ENCODE peak calls at places on chromosomes 16 and 17, in five cellular contexts. I is PC-9, U is cardiac fibroblast, O is BJ, S is heart right ventricle. H is an unnamed sample.

GRCh38 chr17:64178011-64178825 is 48.3 kb upstream of the ERN1 start:
- DNase-seq in I (no peak), U (no peak), O (no peak), S (no peak), H (no peak)

GRCh38 chr17:45675892-45676291 is 108.2 kb upstream of the CRHR1 start:
- DNase-seq in I (no peak), U (no peak), O (no peak), S (no peak), H (no peak)

GRCh38 chr17:68133370-68134045 is 98.0 kb downstream of the KPNA2 start:
- DNase-seq in I (no peak), U (no peak), O (no peak), S (no peak), H (no peak)

GRCh38 chr17:67442787-67443624 is 65.9 kb downstream of the PITPNC1 start:
- DNase-seq in I (no peak), U (no peak), O (no peak), S (no peak), H (no peak)

GRCh38 chr16:67528222-67528869 is at the start of gene RIPOR1:
- DNase-seq in I (no peak), U (no peak), O (no peak), S (peak), H (no peak)

GRCh38 chr17:49229805-49230600 is 584 bp downstream of the PHOSPHO1 start:
- DNase-seq in I (no peak), U (no peak), O (no peak), S (peak), H (no peak)

GRCh38 chr16:58128721-58129096 is 472 bp downstream of the CFAP20 start:
- DNase-seq in I (no peak), U (no peak), O (no peak), S (peak), H (no peak)

GRCh38 chr16:67294927-67295326 is 15.6 kb downstream of the PLEKHG4 start:
- DNase-seq in I (no peak), U (no peak), O (peak), S (no peak), H (no peak)

GRCh38 chr16:5578980-5579379 is 481.4 kb upstream of the EEF2KMT start:
- DNase-seq in I (no peak), U (no peak), O (no peak), S (no peak), H (no peak)

GRCh38 chr17:7588553-7589203 is 1.2 kb downstream of the SOX15 start:
- DNase-seq in I (no peak), U (no peak), O (no peak), S (no peak), H (no peak)

GRCh38 chr17:19928299-19928698 is 49.3 kb downstream of the AKAP10 start:
- DNase-seq in I (no peak), U (peak), O (no peak), S (no peak), H (no peak)

GRCh38 chr17:40474419-40475002 is 26.9 kb downstream of the TNS4 start:
- DNase-seq in I (no peak), U (no peak), O (no peak), S (no peak), H (no peak)

GRCh38 chr17:2122641-2123302 is 67.9 kb downstream of the HIC1 start:
- DNase-seq in I (no peak), U (peak), O (no peak), S (peak), H (peak)

GRCh38 chr16:11079657-11080187 is 135.4 kb downstream of the CLEC16A start:
- DNase-seq in I (peak), U (peak), O (peak), S (no peak), H (no peak)

GRCh38 chr17:27762527-27763305 is 37.6 kb downstream of the NOS2 start:
- DNase-seq in I (no peak), U (peak), O (no peak), S (no peak), H (no peak)

GRCh38 chr16:86455116-86455515 is 55.2 kb upstream of the FOXF1 start:
- DNase-seq in I (no peak), U (peak), O (peak), S (no peak), H (no peak)

GRCh38 chr17:43341705-43342600 is 56.8 kb upstream of the ARL4D start:
- DNase-seq in I (no peak), U (peak), O (peak), S (no peak), H (no peak)

GRCh38 chr17:38861399-38861843 is 7.9 kb upstream of the RPL23 start:
- DNase-seq in I (no peak), U (peak), O (no peak), S (no peak), H (no peak)

GRCh38 chr17:38867179-38867994 is 2.5 kb upstream of the LASP1 start:
- DNase-seq in I (peak), U (peak), O (no peak), S (no peak), H (no peak)

GRCh38 chr17:38868968-38869646 is 751 bp upstream of the LASP1 start:
- DNase-seq in I (peak), U (peak), O (peak), S (peak), H (peak)

GRCh38 chr17:38868095-38868967 is 1.5 kb upstream of the LASP1 start:
- DNase-seq in I (peak), U (peak), O (no peak), S (peak), H (no peak)

GRCh38 chr17:38864636-38865398 is 5.0 kb upstream of the LASP1 start:
- DNase-seq in I (no peak), U (peak), O (no peak), S (no peak), H (no peak)
- TF ChIP-seq CTCF in I (no peak), U (peak), O (peak), S (no peak), H (no peak)

GRCh38 chr17:51120357-51120738 is 320 bp downstream of the SPAG9 start:
- DNase-seq in I (peak), U (peak), O (no peak), S (no peak), H (no peak)

GRCh38 chr17:51118330-51119195 is 2.1 kb downstream of the SPAG9 start:
- DNase-seq in I (no peak), U (no peak), O (no peak), S (no peak), H (no peak)

GRCh38 chr17:51120739-51121619 is at the start of gene SPAG9:
- DNase-seq in I (peak), U (peak), O (peak), S (peak), H (peak)

GRCh38 chr17:51121620-51122472 is 1.2 kb upstream of the SPAG9 start:
- DNase-seq in I (peak), U (peak), O (peak), S (peak), H (peak)

DNA sequence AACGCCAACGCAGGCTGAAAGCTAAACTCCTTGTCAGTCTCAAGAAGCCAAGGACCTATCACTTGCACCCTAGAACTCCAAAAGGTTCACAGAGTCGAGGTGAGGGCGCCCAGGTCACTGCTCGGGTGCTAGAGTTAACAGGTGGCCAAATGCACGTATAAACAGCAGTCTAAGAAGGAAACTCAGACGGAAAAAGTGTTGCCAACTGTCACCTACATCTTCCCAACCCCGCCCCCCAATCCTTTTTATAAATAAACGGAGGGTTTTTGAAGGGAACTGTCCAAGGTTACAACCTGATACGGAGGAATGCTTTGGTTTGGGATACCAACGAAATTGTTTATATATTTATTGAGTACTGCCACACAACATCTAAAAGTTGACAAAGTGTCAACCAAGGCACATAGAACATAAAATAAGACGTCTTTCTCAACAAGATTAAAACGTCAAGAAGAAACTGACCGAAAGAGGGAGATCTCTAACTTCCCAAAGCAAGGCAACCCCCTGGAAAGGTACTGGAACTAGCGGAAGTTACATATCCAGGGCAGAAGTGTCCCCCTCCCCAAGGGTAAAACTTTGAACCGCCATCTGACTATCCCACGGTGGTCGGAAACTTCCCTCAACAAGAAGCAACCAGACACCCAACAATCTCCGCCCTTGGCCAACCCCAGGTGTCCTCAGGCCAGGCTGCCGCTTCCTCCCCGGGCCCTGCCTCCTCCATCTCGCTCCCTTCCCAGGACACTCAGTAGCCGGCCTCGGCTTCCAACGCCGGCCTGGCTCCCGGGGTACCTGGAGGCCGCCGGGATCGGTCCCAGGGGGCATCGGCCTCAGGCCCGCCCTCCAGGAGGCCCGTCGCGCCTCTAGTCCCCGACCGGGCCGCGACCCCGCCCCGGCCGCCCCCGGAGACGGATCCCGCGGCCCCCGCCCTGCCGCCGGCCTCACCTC is 982 bp downstream of the SPAG9 start:
- DNase-seq in I (peak), U (peak), O (no peak), S (peak), H (peak)
- TF ChIP-seq CTCF in I (peak), U (peak), O (peak), S (no peak), H (peak)

GRCh38 chr16:22195445-22195694 is 10.7 kb upstream of the EEF2K start:
- DNase-seq in I (no peak), U (no peak), O (no peak), S (no peak), H (no peak)

GRCh38 chr16:22202261-22202637 is 3.8 kb upstream of the EEF2K start:
- DNase-seq in I (no peak), U (no peak), O (no peak), S (no peak), H (no peak)

GRCh38 chr16:22195695-22196558 is 10.2 kb upstream of the EEF2K start:
- DNase-seq in I (peak), U (peak), O (peak), S (peak), H (peak)

GRCh38 chr16:22194707-22195444 is 11.2 kb upstream of the EEF2K start:
- DNase-seq in I (no peak), U (no peak), O (no peak), S (no peak), H (no peak)

DNA sequence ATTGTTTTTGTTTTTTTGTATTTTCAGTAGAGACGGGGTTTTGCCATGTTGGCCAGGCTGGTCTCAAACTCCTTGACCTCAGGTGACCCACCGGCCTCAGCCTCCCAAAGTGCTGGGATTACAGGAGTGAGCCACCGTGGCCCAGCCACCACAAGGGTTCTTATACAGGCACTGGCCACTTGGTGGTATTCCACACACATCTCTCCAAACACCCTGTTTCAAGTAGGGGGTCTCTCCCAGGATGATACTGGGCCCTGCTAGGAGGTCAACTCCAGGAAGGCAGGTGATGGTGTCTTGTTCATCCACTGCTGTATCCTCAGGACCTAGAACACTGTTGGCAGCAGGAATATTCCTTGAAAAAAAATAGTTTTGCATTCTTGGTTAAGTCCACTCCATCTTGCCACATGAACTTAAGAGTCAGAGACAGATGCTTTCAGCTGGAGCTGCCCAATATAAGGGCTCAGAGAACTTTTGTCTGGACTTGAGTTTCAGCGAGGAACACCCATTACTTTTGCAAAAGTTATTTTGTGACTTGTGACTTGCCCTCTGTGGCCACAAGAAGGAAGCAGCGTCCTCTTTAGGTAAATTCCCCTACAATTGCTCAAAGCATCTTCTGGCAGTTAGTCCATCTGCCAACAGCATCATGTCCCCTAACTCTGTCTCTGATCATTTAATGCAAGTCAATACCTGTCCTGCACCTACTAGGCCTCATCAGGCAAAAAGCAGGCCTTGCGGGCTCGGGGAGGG is 7.4 kb upstream of the EEF2K start:
- DNase-seq in I (no peak), U (peak), O (no peak), S (no peak), H (no peak)
- TF ChIP-seq CTCF in I (no peak), U (no peak), O (no peak), S (no peak), H (no peak)

GRCh38 chr16:1610071-1610840 is 1.6 kb downstream of the IFT140 start:
- DNase-seq in I (peak), U (peak), O (peak), S (peak), H (peak)

GRCh38 chr16:1613240-1613639 is 1.1 kb downstream of the CRAMP1 start:
- DNase-seq in I (no peak), U (peak), O (no peak), S (no peak), H (no peak)

GRCh38 chr16:1613728-1614225 is 1.6 kb downstream of the CRAMP1 start:
- DNase-seq in I (no peak), U (peak), O (no peak), S (no peak), H (no peak)

GRCh38 chr16:1612320-1613111 is at the start of gene CRAMP1:
- DNase-seq in I (no peak), U (peak), O (no peak), S (peak), H (no peak)

DNA sequence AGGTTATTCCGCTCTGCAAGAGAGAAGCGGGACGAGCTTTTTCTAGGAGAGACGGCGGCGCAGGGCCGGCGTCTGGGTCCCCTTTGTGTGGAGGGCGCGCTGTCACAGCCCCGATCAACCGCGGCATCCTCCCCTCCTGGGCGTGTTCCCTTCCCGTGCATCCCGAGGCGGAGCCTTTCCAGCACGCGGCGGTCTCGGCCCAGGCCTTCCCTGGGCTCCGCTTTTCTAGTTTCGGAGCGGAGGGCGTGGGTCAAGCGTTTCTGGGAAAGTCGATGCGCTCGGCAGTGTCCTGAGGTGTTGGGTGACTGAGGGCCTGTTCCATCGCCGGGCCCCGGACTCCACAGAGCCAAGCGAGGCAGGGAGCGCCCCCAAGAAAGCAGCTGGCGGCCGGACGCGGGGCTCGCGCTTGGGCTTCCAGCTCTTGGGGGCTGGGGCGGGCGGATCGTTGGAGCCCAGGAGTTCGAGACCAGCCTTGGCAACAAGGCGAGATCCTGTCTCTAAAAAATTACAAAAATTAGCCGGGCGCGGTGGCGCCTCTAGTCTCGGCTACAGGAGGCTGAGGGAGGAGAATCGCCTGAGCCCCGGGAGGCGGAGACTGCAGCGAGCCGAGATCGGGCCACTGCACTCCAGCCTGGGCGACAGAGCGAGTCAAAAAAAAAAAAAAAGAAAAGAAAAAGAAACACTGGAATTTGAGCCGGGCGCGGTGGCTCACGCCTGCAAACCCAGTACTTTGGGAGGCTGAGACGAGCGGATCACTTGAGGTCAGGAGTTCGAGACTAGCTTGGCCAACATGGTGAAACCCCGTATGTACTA is 825 bp downstream of the IFT140 start:
- DNase-seq in I (peak), U (peak), O (no peak), S (no peak), H (no peak)
- TF ChIP-seq CTCF in I (no peak), U (no peak), O (no peak), S (no peak), H (no peak)